ENCODE peak calls at places on chromosomes 5 and 9, in six cellular contexts. Q, R, A, U, E and N are unnamed samples.

GRCh38 chr5:31291323-31291854 is 97.9 kb downstream of the CDH6 start:
- DNase-seq in E (no peak), Q (no peak), A (no peak), U (no peak), R (peak; percentile 25), N (no peak)

GRCh38 chr5:141681695-141682641 is at the start of gene ARAP3:
- DNase-seq in A (no peak), U (no peak), R (peak; percentile 58), Q (peak; percentile 73), E (peak; percentile 94), N (no peak)

GRCh38 chr9:130311019-130311773 is 45.6 kb downstream of the HMCN2 start:
- DNase-seq in U (no peak), A (no peak), R (no peak), E (peak; percentile 6), Q (no peak), N (no peak)

GRCh38 chr5:81269751-81270686 is 31.4 kb upstream of the ZCCHC9 start:
- DNase-seq in A (no peak), E (no peak), Q (no peak), U (no peak), R (no peak), N (no peak)

GRCh38 chr5:178380086-178380485 is 147.5 kb upstream of the PHYKPL start:
- DNase-seq in A (no peak), E (no peak), U (no peak), Q (no peak), R (no peak), N (no peak)

GRCh38 chr9:36939214-36939613 is 94.9 kb downstream of the PAX5 start:
- DNase-seq in E (no peak), R (no peak), U (no peak), Q (no peak), A (no peak), N (no peak)

GRCh38 chr5:167245871-167246270 is 1045.6 kb upstream of the WWC1 start:
- DNase-seq in E (no peak), Q (no peak), U (no peak), A (no peak), R (no peak), N (no peak)

GRCh38 chr9:113347479-113347878 is 1.9 kb upstream of the BSPRY start:
- DNase-seq in R (no peak), U (no peak), Q (no peak), E (no peak), A (no peak), N (no peak)

GRCh38 chr5:126846344-126846743 is 69.4 kb downstream of the LMNB1 start:
- DNase-seq in R (no peak), U (no peak), Q (no peak), E (no peak), A (no peak), N (no peak)